ENCODE peak calls at places on chromosome 17, in six cellular contexts. M is IMR-90, L is psoas muscle, D is spleen, A is prostate gland, Y is suprapubic skin. R is an unnamed sample. For H3K4me1, the result is how much of the 10 kb centered on the place peaks cover.

GRCh38 chr17:56597495-56597990 is 4.0 kb downstream of the NOG start:
- DNase-seq in M (peak), D (no peak), Y (no peak), L (no peak), A (no peak), R (no peak)

GRCh38 chr17:78131172-78132085 is 858 bp downstream of the TMC8 start:
- DNase-seq in M (no peak), A (no peak), D (peak), L (no peak), Y (peak), R (peak)

GRCh38 chr17:77471984-77472836 is 331.4 kb downstream of the SEC14L1 start:
- DNase-seq in D (no peak), M (peak), A (peak), Y (no peak), L (no peak), R (peak)

GRCh38 chr17:56292628-56293027 is 139.4 kb downstream of the ANKFN1 start:
- DNase-seq in L (no peak), M (no peak), Y (no peak), A (no peak), D (no peak), R (no peak)

GRCh38 chr17:76138234-76138895 is 2.7 kb downstream of the FOXJ1 start:
- DNase-seq in A (no peak), L (no peak), M (no peak), D (peak), Y (no peak), R (peak)

GRCh38 chr17:47800686-47801085 is 20.9 kb downstream of the OSBPL7 start:
- DNase-seq in Y (peak), D (no peak), M (no peak), L (no peak), A (no peak), R (no peak)

GRCh38 chr17:82977586-82977985 is 101.8 kb upstream of the METRNL start:
- DNase-seq in A (no peak), L (no peak), M (no peak), Y (no peak), D (no peak), R (no peak)

GRCh38 chr17:30091771-30092170 is 24.8 kb upstream of the NSRP1 start:
- DNase-seq in A (no peak), L (no peak), D (no peak), Y (no peak), M (peak), R (no peak)

GRCh38 chr17:80192268-80192667 is 22.4 kb downstream of the CARD14 start:
- DNase-seq in D (peak), L (no peak), M (no peak), A (peak), Y (no peak), R (no peak)

GRCh38 chr17:49425004-49425286 is 10.3 kb upstream of the PHB1 start:
- DNase-seq in M (no peak), A (no peak), Y (no peak), L (no peak), D (no peak), R (no peak)

GRCh38 chr17:55710410-55710809 is 12.3 kb downstream of the TMEM100 start:
- DNase-seq in Y (no peak), A (no peak), M (no peak), D (no peak), L (no peak), R (no peak)

GRCh38 chr17:59846391-59847165 is 46.2 kb downstream of the TUBD1 start:
- DNase-seq in A (peak), M (peak), L (peak), Y (peak), D (no peak), R (peak)

GRCh38 chr17:964881-965280 is 14.7 kb downstream of the NXN start:
- DNase-seq in L (no peak), A (no peak), M (no peak), Y (no peak), D (no peak), R (peak)

GRCh38 chr17:633641-634091 is 81.0 kb downstream of the VPS53 start:
- DNase-seq in L (no peak), D (no peak), M (no peak), Y (no peak), A (no peak), R (no peak)

GRCh38 chr17:18921912-18922451 is 30.0 kb upstream of the SLC5A10 start:
- DNase-seq in M (peak), A (no peak), D (no peak), Y (no peak), L (no peak), R (no peak)

GRCh38 chr17:16662936-16663335 is 9.3 kb upstream of the ZNF624 start:
- DNase-seq in L (no peak), Y (no peak), D (no peak), M (no peak), A (no peak), R (no peak)

GRCh38 chr17:45110676-45111611 is 21.4 kb downstream of the PLCD3 start:
- DNase-seq in D (no peak), L (peak), M (no peak), A (no peak), Y (no peak), R (no peak)
- TF ChIP-seq CTCF in D (no peak), L (peak), M (no peak), A (no peak), Y (no peak), R (no peak)

GRCh38 chr17:7972131-7972785 is 30.2 kb upstream of the GUCY2D start:
- DNase-seq in L (no peak), A (no peak), Y (no peak), M (no peak), D (no peak), R (no peak)

GRCh38 chr17:7967751-7968150 is 34.7 kb upstream of the GUCY2D start:
- DNase-seq in D (no peak), A (no peak), M (no peak), Y (no peak), L (no peak), R (no peak)

GRCh38 chr17:7974638-7975131 is 27.7 kb upstream of the GUCY2D start:
- DNase-seq in L (no peak), D (no peak), A (no peak), Y (no peak), M (no peak), R (no peak)

GRCh38 chr17:7969434-7969833 is 33.0 kb upstream of the GUCY2D start:
- DNase-seq in L (no peak), D (no peak), Y (no peak), M (no peak), A (no peak), R (no peak)

GRCh38 chr17:7971651-7972050 is 30.8 kb upstream of the GUCY2D start:
- DNase-seq in L (no peak), Y (no peak), M (no peak), D (no peak), A (no peak), R (no peak)
- H3K4me1 ChIP-seq in L (under half), Y (under half), M (under half), D (under half), A (under half), R (under half)

GRCh38 chr17:14060706-14061105 is 8.6 kb upstream of the COX10 start:
- DNase-seq in Y (no peak), L (no peak), M (no peak), D (no peak), A (no peak), R (no peak)

GRCh38 chr17:14067347-14067746 is 2.0 kb upstream of the COX10 start:
- DNase-seq in L (no peak), Y (no peak), D (no peak), M (no peak), A (no peak), R (no peak)

GRCh38 chr17:14057591-14057990 is 11.7 kb upstream of the COX10 start:
- DNase-seq in M (no peak), Y (no peak), L (no peak), A (no peak), D (no peak), R (no peak)

GRCh38 chr17:14058051-14058450 is 11.3 kb upstream of the COX10 start:
- DNase-seq in D (no peak), L (no peak), M (peak), A (no peak), Y (no peak), R (no peak)

GRCh38 chr17:14061666-14062560 is 7.4 kb upstream of the COX10 start:
- DNase-seq in A (peak), L (peak), Y (no peak), D (no peak), M (peak), R (no peak)
- TF ChIP-seq CTCF in A (peak), L (peak), Y (no peak), D (no peak), M (peak), R (no peak)

GRCh38 chr17:3890082-3890892 is 2.6 kb downstream of the CAMKK1 start:
- DNase-seq in Y (peak), A (peak), D (no peak), L (peak), M (peak), R (peak)

GRCh38 chr17:3893003-3893719 is at the start of gene CAMKK1:
- DNase-seq in L (peak), A (peak), Y (peak), D (peak), M (peak), R (peak)

GRCh38 chr17:3892095-3892998 is 506 bp downstream of the CAMKK1 start:
- DNase-seq in Y (peak), M (peak), A (peak), L (peak), D (peak), R (peak)

GRCh38 chr17:3890893-3891219 is 2.0 kb downstream of the CAMKK1 start:
- DNase-seq in D (no peak), Y (no peak), L (no peak), A (no peak), M (no peak), R (no peak)

GRCh38 chr17:3891626-3892094 is 1.2 kb downstream of the CAMKK1 start:
- DNase-seq in Y (no peak), M (peak), A (no peak), D (no peak), L (no peak), R (no peak)
- H3K4me1 ChIP-seq in Y (half or more), M (under half), A (under half), D (under half), L (under half), R (under half)

GRCh38 chr17:51640108-51640622 is 379.8 kb downstream of the UTP18 start:
- DNase-seq in L (no peak), M (no peak), Y (no peak), D (no peak), A (no peak), R (no peak)
- TF ChIP-seq CTCF in L (peak), M (no peak), Y (peak), D (no peak), A (no peak), R (no peak)

DNA sequence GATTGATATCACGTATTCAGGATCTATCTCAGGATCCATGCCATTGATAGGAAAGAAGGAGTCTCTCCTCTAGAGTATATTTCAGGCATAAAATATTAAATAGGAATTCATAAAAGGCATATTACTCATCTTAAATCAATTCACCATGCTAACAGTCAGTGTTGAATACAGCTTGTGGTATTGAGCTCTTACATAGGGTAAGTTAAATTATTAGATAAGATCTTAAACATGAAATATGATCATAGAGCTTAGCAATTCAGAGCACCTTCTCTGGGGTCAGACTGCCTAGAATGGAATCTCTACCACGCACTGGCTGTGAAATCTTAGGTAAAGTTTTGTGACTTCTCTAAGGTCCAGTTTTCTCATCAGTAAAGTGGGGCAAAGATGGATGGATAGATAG is 20.8 kb downstream of the MARCHF10 start:
- DNase-seq in A (no peak), M (peak), L (no peak), D (no peak), Y (no peak), R (no peak)
- H3K4me1 ChIP-seq in A (under half), M (under half), L (under half), D (under half), Y (under half), R (under half)

DNA sequence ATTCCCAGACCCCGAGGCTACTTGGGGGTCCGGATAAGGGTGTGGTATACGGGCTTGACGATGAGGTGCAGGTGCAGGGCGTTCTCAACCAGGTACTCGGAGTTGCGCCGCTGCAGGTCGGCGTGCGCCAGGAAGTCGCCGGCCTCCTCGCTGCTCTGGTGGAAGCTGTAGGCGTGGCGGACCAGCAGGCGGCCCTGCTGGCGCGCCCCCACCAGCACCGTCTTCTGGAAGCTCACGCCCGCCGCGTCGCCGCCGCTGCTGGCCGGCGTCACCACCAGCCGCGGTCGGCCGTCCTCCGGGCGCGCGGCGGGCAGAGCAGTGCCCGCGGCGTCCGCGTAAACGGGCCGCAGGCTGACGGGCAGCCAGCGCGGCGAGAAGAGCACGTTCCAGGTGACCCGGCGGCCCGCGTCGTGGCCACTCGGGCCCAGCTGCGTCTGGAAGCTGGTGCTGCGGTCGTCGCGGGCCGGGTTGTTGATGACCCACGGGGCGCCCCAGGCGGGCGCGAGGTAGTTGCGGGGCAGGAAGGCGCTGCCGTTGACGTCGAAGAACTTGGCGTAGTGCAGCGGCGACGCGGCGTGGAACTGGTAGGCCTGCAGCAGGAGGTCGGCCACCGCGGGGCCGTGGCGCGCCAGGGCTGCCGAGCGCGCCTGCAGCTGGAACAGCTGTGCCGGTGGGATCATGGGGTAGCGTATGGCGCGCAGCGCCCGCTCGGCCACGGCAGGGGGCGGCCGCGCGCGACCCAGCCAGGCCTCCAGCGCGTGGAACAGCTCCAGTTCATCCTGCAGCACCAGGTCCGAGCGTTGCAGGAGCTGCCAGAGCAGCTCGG is 4.8 kb downstream of the BTBD17 start:
- DNase-seq in L (no peak), D (no peak), A (no peak), M (no peak), Y (no peak), R (no peak)
- TF ChIP-seq CTCF in L (no peak), D (no peak), A (no peak), M (no peak), Y (no peak), R (no peak)

GRCh38 chr17:38868095-38868967 is 1.5 kb upstream of the LASP1 start:
- DNase-seq in D (no peak), A (no peak), M (peak), Y (no peak), L (peak), R (peak)

GRCh38 chr17:38871247-38871991 is 1.6 kb downstream of the LASP1 start:
- DNase-seq in A (peak), D (peak), M (peak), L (peak), Y (no peak), R (no peak)

GRCh38 chr17:38870259-38871165 is 654 bp downstream of the LASP1 start:
- DNase-seq in Y (peak), D (peak), M (peak), A (peak), L (peak), R (peak)

GRCh38 chr17:38868968-38869646 is 751 bp upstream of the LASP1 start:
- DNase-seq in M (peak), D (peak), A (peak), Y (peak), L (peak), R (peak)

DNA sequence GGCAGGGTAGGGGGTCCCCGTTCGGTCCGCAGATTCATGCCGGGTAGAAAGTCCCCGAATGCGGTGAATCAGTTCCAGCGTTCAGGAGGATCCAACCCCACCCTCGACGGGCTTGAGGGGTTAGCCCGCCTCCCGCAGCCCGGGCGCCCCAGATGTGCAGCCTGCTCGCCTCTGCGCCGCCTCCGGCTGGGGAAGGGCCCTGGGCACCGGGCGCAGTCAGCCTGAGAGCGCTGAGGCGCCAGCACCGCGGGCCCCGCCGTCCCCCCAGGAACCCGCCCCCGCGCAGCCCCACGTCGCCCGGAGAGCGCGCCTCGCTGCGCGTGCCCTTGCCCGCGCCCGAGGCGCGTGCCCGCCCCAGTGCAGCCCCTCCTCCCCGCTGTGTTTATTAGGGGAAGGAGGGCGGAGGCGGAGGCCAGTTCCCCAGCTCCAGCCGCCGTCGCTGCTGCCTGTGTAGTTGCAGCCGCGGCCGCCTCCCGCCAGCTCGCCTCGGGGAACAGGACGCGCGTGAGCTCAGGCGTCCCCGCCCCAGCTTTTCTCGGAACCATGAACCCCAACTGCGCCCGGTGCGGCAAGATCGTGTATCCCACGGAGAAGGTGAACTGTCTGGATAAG is at the start of gene LASP1:
- DNase-seq in M (peak), L (peak), D (peak), Y (peak), A (peak), R (peak)
- H3K4me1 ChIP-seq in M (under half), L (under half), D (under half), Y (half or more), A (under half), R (under half)

R was measured in kidney.